ENCODE peak calls at places on chromosomes 1 and 21, in ten cellular contexts. Q is NCI-H1930; E is heart right ventricle; N is Karpas-422; A is right lobe of liver; C is GM20000; X is activated CD4-positive, CD25-positive, alpha-beta regulatory T cell; V is cardiac fibroblast; B is mammary epithelial cell; I is stimulated activated CD8-positive, alpha-beta memory T cell treated with anti-CD3 and anti-CD28 coated beads, Interleukin-15, amount 100 ng/mL, for 4 hours. S is an unnamed sample.

GRCh38 chr1:239993333-239993732 is 98.3 kb upstream of the FMN2 start:
- DNase-seq in Q (no peak), E (no peak), N (no peak), A (no peak), C (no peak), X (no peak), V (no peak), B (no peak), I (no peak), S (no peak)

GRCh38 chr1:25688390-25689119 is 72.0 kb downstream of the MAN1C1 start:
- DNase-seq in Q (no peak), E (peak), N (no peak), A (no peak), C (no peak), X (no peak), V (peak), B (no peak), I (no peak), S (no peak)

GRCh38 chr1:94384485-94385353 is 33.5 kb upstream of the ABCD3 start:
- DNase-seq in Q (no peak), E (no peak), N (no peak), A (no peak), C (peak), X (no peak), V (no peak), B (no peak), I (no peak), S (peak)

GRCh38 chr1:206939841-206940587 is 6.3 kb downstream of the PIGR start:
- DNase-seq in Q (no peak), E (no peak), N (no peak), A (no peak), C (no peak), X (no peak), V (no peak), B (peak), I (no peak), S (no peak)

GRCh38 chr1:27154991-27155781 is at the start of gene SLC9A1:
- DNase-seq in Q (peak), E (peak), N (peak), A (peak), C (peak), X (peak), V (peak), B (peak), I (peak), S (peak)

GRCh38 chr1:91700332-91700731 is 185.6 kb downstream of the TGFBR3 start:
- DNase-seq in Q (no peak), E (no peak), N (no peak), A (no peak), C (no peak), X (no peak), V (peak), B (no peak), I (no peak), S (no peak)

GRCh38 chr21:34200288-34200905 is 127.0 kb downstream of the MRPS6 start:
- DNase-seq in Q (no peak), E (no peak), N (no peak), A (no peak), C (no peak), X (no peak), V (peak), B (no peak), I (no peak), S (no peak)

GRCh38 chr1:61782771-61783170 is 40.5 kb downstream of the PATJ start:
- DNase-seq in Q (no peak), E (no peak), N (no peak), A (no peak), C (peak), X (no peak), V (no peak), B (no peak), I (peak), S (no peak)

GRCh38 chr1:199301472-199301871 is 662.6 kb downstream of the PTPRC start:
- DNase-seq in Q (no peak), E (no peak), N (no peak), A (no peak), C (no peak), X (no peak), V (peak), B (no peak), I (no peak), S (no peak)

GRCh38 chr1:211376807-211377206 is 50.2 kb downstream of the TRAF5 start:
- DNase-seq in Q (no peak), E (no peak), N (no peak), A (no peak), C (no peak), X (no peak), V (no peak), B (no peak), I (no peak), S (no peak)

GRCh38 chr21:38596264-38597042 is 98.2 kb upstream of the ERG start:
- DNase-seq in Q (no peak), E (no peak), N (no peak), A (no peak), C (no peak), X (no peak), V (no peak), B (peak), I (no peak), S (no peak)

GRCh38 chr1:200179781-200180160 is 152.3 kb downstream of the NR5A2 start:
- DNase-seq in Q (no peak), E (no peak), N (no peak), A (no peak), C (no peak), X (no peak), V (no peak), B (no peak), I (no peak), S (no peak)

GRCh38 chr1:21517161-21517589 is 8.0 kb downstream of the ALPL start:
- DNase-seq in Q (no peak), E (no peak), N (peak), A (no peak), C (no peak), X (no peak), V (no peak), B (peak), I (no peak), S (peak)

GRCh38 chr1:201964266-201964665 is 9.0 kb downstream of the TIMM17A start:
- DNase-seq in Q (no peak), E (no peak), N (no peak), A (no peak), C (no peak), X (no peak), V (peak), B (no peak), I (no peak), S (no peak)

GRCh38 chr1:232017057-232017456 is 390.5 kb downstream of the DISC1 start:
- DNase-seq in Q (no peak), E (no peak), N (no peak), A (no peak), C (no peak), X (no peak), V (no peak), B (no peak), I (no peak), S (no peak)

GRCh38 chr1:27821761-27822315 is 8.7 kb upstream of the PPP1R8 start:
- DNase-seq in Q (no peak), E (no peak), N (no peak), A (no peak), C (no peak), X (no peak), V (no peak), B (no peak), I (no peak), S (no peak)

GRCh38 chr1:9009438-9010366 is 16.5 kb downstream of the SLC2A7 start:
- DNase-seq in Q (no peak), E (peak), N (peak), A (no peak), C (peak), X (peak), V (peak), B (no peak), I (no peak), S (peak)

GRCh38 chr1:95734560-95734959 is 500.6 kb downstream of the RWDD3 start:
- DNase-seq in Q (no peak), E (no peak), N (no peak), A (no peak), C (no peak), X (no peak), V (no peak), B (no peak), I (no peak), S (no peak)

GRCh38 chr1:179264506-179264905 is 29.1 kb upstream of the SOAT1 start:
- DNase-seq in Q (no peak), E (no peak), N (no peak), A (no peak), C (no peak), X (no peak), V (peak), B (no peak), I (no peak), S (no peak)

GRCh38 chr1:45403298-45404079 is 63.2 kb upstream of the MUTYH start:
- DNase-seq in Q (no peak), E (no peak), N (no peak), A (no peak), C (no peak), X (no peak), V (no peak), B (peak), I (no peak), S (no peak)

GRCh38 chr1:231841616-231842344 is 215.2 kb downstream of the DISC1 start:
- DNase-seq in Q (no peak), E (no peak), N (no peak), A (no peak), C (no peak), X (no peak), V (peak), B (peak), I (no peak), S (no peak)

GRCh38 chr1:18325151-18325550 is 155.6 kb upstream of the KLHDC7A start:
- DNase-seq in Q (no peak), E (no peak), N (no peak), A (no peak), C (no peak), X (no peak), V (no peak), B (no peak), I (no peak), S (no peak)

GRCh38 chr1:53715478-53715877 is 23.5 kb downstream of the GLIS1 start:
- DNase-seq in Q (no peak), E (no peak), N (peak), A (no peak), C (no peak), X (no peak), V (peak), B (no peak), I (no peak), S (peak)

GRCh38 chr21:23921670-23922418 is 1685.4 kb downstream of the MRPL39 start:
- DNase-seq in Q (no peak), E (no peak), N (no peak), A (no peak), C (no peak), X (no peak), V (no peak), B (no peak), I (no peak), S (no peak)

GRCh38 chr1:203300441-203301330 is 4.6 kb upstream of the BTG2 start:
- DNase-seq in Q (no peak), E (no peak), N (peak), A (no peak), C (no peak), X (no peak), V (no peak), B (no peak), I (no peak), S (no peak)

GRCh38 chr1:18101508-18101907 is 6.1 kb upstream of the IGSF21 start:
- DNase-seq in Q (no peak), E (no peak), N (no peak), A (no peak), C (no peak), X (no peak), V (no peak), B (no peak), I (no peak), S (no peak)

GRCh38 chr21:15054606-15055239 is 10.1 kb downstream of the NRIP1 start:
- DNase-seq in Q (no peak), E (no peak), N (no peak), A (no peak), C (no peak), X (no peak), V (no peak), B (no peak), I (no peak), S (no peak)

GRCh38 chr1:85734961-85735360 is 26.7 kb upstream of the ZNHIT6 start:
- DNase-seq in Q (no peak), E (no peak), N (no peak), A (no peak), C (no peak), X (no peak), V (no peak), B (no peak), I (no peak), S (no peak)

GRCh38 chr1:10188133-10188532 is 22.2 kb upstream of the KIF1B start:
- DNase-seq in Q (no peak), E (no peak), N (no peak), A (no peak), C (no peak), X (no peak), V (no peak), B (no peak), I (no peak), S (no peak)

GRCh38 chr1:161733526-161733925 is 12.2 kb downstream of the FCRLB start:
- DNase-seq in Q (no peak), E (no peak), N (peak), A (no peak), C (no peak), X (no peak), V (peak), B (peak), I (no peak), S (no peak)

GRCh38 chr1:76961181-76961580 is 93.9 kb downstream of the ST6GALNAC5 start:
- DNase-seq in Q (no peak), E (no peak), N (no peak), A (no peak), C (no peak), X (no peak), V (no peak), B (peak), I (no peak), S (no peak)

GRCh38 chr1:206841609-206842323 is 23.7 kb upstream of the IL20 start:
- DNase-seq in Q (no peak), E (no peak), N (no peak), A (no peak), C (no peak), X (no peak), V (no peak), B (no peak), I (no peak), S (no peak)

GRCh38 chr21:41520560-41521442 is 12.8 kb upstream of the TMPRSS2 start:
- DNase-seq in Q (no peak), E (no peak), N (no peak), A (no peak), C (no peak), X (no peak), V (no peak), B (no peak), I (no peak), S (no peak)

GRCh38 chr1:226121587-226122400 is 59.3 kb downstream of the H3-3A start:
- DNase-seq in Q (peak), E (peak), N (peak), A (peak), C (peak), X (peak), V (peak), B (peak), I (peak), S (peak)

GRCh38 chr21:39087238-39087975 is 95.8 kb downstream of the PSMG1 start:
- DNase-seq in Q (no peak), E (peak), N (peak), A (no peak), C (no peak), X (no peak), V (no peak), B (no peak), I (no peak), S (no peak)

GRCh38 chr1:59776960-59777852 is 37.5 kb upstream of the HOOK1 start:
- DNase-seq in Q (no peak), E (no peak), N (no peak), A (no peak), C (no peak), X (no peak), V (peak), B (no peak), I (no peak), S (no peak)

GRCh38 chr1:78649628-78650027 is at the start of gene IFI44:
- DNase-seq in Q (no peak), E (peak), N (peak), A (peak), C (peak), X (peak), V (peak), B (peak), I (peak), S (no peak)

GRCh38 chr21:14879458-14879857 is 185.3 kb downstream of the NRIP1 start:
- DNase-seq in Q (no peak), E (no peak), N (no peak), A (no peak), C (no peak), X (no peak), V (no peak), B (no peak), I (no peak), S (no peak)

GRCh38 chr1:167186198-167186750 is 34.4 kb upstream of the POU2F1 start:
- DNase-seq in Q (no peak), E (no peak), N (no peak), A (no peak), C (no peak), X (no peak), V (no peak), B (no peak), I (no peak), S (no peak)

GRCh38 chr1:53065391-53065790 is 3.4 kb downstream of the PODN start:
- DNase-seq in Q (no peak), E (no peak), N (no peak), A (no peak), C (no peak), X (no peak), V (no peak), B (no peak), I (no peak), S (no peak)